ENCODE peak calls at places on chromosomes 13 and 19, in seven cellular contexts. One of them, this sample, is unnamed.

GRCh38 chr13:49368688-49369087 is 75.2 kb downstream of the CAB39L start:
- DNase-seq in cardiac muscle cell: no peak
- DNase-seq in iris pigment epithelial cell: no peak
- DNase-seq in stimulated activated CD4-positive, alpha-beta T cell treated with anti-CD3 and anti-CD28 coated beads, Interleukin-4, amount 100 ng/mL, for 24 hours: no peak
- DNase-seq in hypothalamus: no peak
- DNase-seq in Karpas-422: peak
- DNase-seq in amniotic epithelial cell: no peak
- DNase-seq in this sample: no peak

GRCh38 chr19:4391701-4392543 is 8.4 kb downstream of the SH3GL1 start:
- DNase-seq in cardiac muscle cell: no peak
- DNase-seq in iris pigment epithelial cell: peak
- DNase-seq in stimulated activated CD4-positive, alpha-beta T cell treated with anti-CD3 and anti-CD28 coated beads, Interleukin-4, amount 100 ng/mL, for 24 hours: no peak
- DNase-seq in hypothalamus: no peak
- DNase-seq in Karpas-422: no peak
- DNase-seq in amniotic epithelial cell: peak
- DNase-seq in this sample: no peak

GRCh38 chr19:3404324-3405260 is 38.2 kb downstream of the NFIC start:
- DNase-seq in cardiac muscle cell: no peak
- DNase-seq in iris pigment epithelial cell: peak
- DNase-seq in stimulated activated CD4-positive, alpha-beta T cell treated with anti-CD3 and anti-CD28 coated beads, Interleukin-4, amount 100 ng/mL, for 24 hours: no peak
- DNase-seq in hypothalamus: peak
- DNase-seq in Karpas-422: no peak
- DNase-seq in amniotic epithelial cell: peak
- DNase-seq in this sample: peak

GRCh38 chr13:112106467-112107141 is 39.7 kb downstream of the SOX1 start:
- DNase-seq in cardiac muscle cell: no peak
- DNase-seq in iris pigment epithelial cell: no peak
- DNase-seq in stimulated activated CD4-positive, alpha-beta T cell treated with anti-CD3 and anti-CD28 coated beads, Interleukin-4, amount 100 ng/mL, for 24 hours: no peak
- DNase-seq in hypothalamus: peak
- DNase-seq in Karpas-422: no peak
- DNase-seq in amniotic epithelial cell: no peak
- DNase-seq in this sample: no peak

GRCh38 chr19:3353493-3353892 is 12.9 kb upstream of the NFIC start:
- DNase-seq in cardiac muscle cell: no peak
- DNase-seq in iris pigment epithelial cell: no peak
- DNase-seq in stimulated activated CD4-positive, alpha-beta T cell treated with anti-CD3 and anti-CD28 coated beads, Interleukin-4, amount 100 ng/mL, for 24 hours: no peak
- DNase-seq in hypothalamus: no peak
- DNase-seq in Karpas-422: no peak
- DNase-seq in amniotic epithelial cell: no peak
- DNase-seq in this sample: no peak

GRCh38 chr13:112965573-112966115 is 3.4 kb upstream of the MCF2L start:
- DNase-seq in cardiac muscle cell: no peak
- DNase-seq in iris pigment epithelial cell: no peak
- DNase-seq in stimulated activated CD4-positive, alpha-beta T cell treated with anti-CD3 and anti-CD28 coated beads, Interleukin-4, amount 100 ng/mL, for 24 hours: no peak
- DNase-seq in hypothalamus: no peak
- DNase-seq in Karpas-422: no peak
- DNase-seq in amniotic epithelial cell: no peak
- DNase-seq in this sample: no peak

GRCh38 chr13:50909605-50910482 is at the start of gene RNASEH2B:
- DNase-seq in cardiac muscle cell: peak
- DNase-seq in iris pigment epithelial cell: peak
- DNase-seq in stimulated activated CD4-positive, alpha-beta T cell treated with anti-CD3 and anti-CD28 coated beads, Interleukin-4, amount 100 ng/mL, for 24 hours: peak
- DNase-seq in hypothalamus: peak
- DNase-seq in Karpas-422: peak
- DNase-seq in amniotic epithelial cell: peak
- DNase-seq in this sample: peak

GRCh38 chr13:72431981-72432617 is 295.3 kb downstream of the MZT1 start:
- DNase-seq in cardiac muscle cell: no peak
- DNase-seq in iris pigment epithelial cell: peak
- DNase-seq in stimulated activated CD4-positive, alpha-beta T cell treated with anti-CD3 and anti-CD28 coated beads, Interleukin-4, amount 100 ng/mL, for 24 hours: no peak
- DNase-seq in hypothalamus: no peak
- DNase-seq in Karpas-422: no peak
- DNase-seq in amniotic epithelial cell: no peak
- DNase-seq in this sample: no peak

GRCh38 chr13:70457474-70457873 is 349.2 kb upstream of the KLHL1 start:
- DNase-seq in cardiac muscle cell: no peak
- DNase-seq in iris pigment epithelial cell: peak
- DNase-seq in stimulated activated CD4-positive, alpha-beta T cell treated with anti-CD3 and anti-CD28 coated beads, Interleukin-4, amount 100 ng/mL, for 24 hours: no peak
- DNase-seq in hypothalamus: no peak
- DNase-seq in Karpas-422: no peak
- DNase-seq in amniotic epithelial cell: no peak
- DNase-seq in this sample: no peak

GRCh38 chr13:31965361-31966066 is 66.1 kb upstream of the FRY start:
- DNase-seq in cardiac muscle cell: no peak
- DNase-seq in iris pigment epithelial cell: peak
- DNase-seq in stimulated activated CD4-positive, alpha-beta T cell treated with anti-CD3 and anti-CD28 coated beads, Interleukin-4, amount 100 ng/mL, for 24 hours: no peak
- DNase-seq in hypothalamus: no peak
- DNase-seq in Karpas-422: no peak
- DNase-seq in amniotic epithelial cell: peak
- DNase-seq in this sample: no peak

GRCh38 chr19:52725528-52725961 is 9.3 kb downstream of the ZNF611 start:
- DNase-seq in cardiac muscle cell: no peak
- DNase-seq in iris pigment epithelial cell: no peak
- DNase-seq in stimulated activated CD4-positive, alpha-beta T cell treated with anti-CD3 and anti-CD28 coated beads, Interleukin-4, amount 100 ng/mL, for 24 hours: no peak
- DNase-seq in hypothalamus: no peak
- DNase-seq in Karpas-422: no peak
- DNase-seq in amniotic epithelial cell: no peak
- DNase-seq in this sample: no peak

GRCh38 chr19:17138937-17139598 is 63.5 kb downstream of the MYO9B start:
- DNase-seq in cardiac muscle cell: no peak
- DNase-seq in iris pigment epithelial cell: no peak
- DNase-seq in stimulated activated CD4-positive, alpha-beta T cell treated with anti-CD3 and anti-CD28 coated beads, Interleukin-4, amount 100 ng/mL, for 24 hours: no peak
- DNase-seq in hypothalamus: no peak
- DNase-seq in Karpas-422: no peak
- DNase-seq in amniotic epithelial cell: no peak
- DNase-seq in this sample: no peak

GRCh38 chr19:56105090-56105701 is 15.9 kb downstream of the ZNF787 start:
- DNase-seq in cardiac muscle cell: peak
- DNase-seq in iris pigment epithelial cell: peak
- DNase-seq in stimulated activated CD4-positive, alpha-beta T cell treated with anti-CD3 and anti-CD28 coated beads, Interleukin-4, amount 100 ng/mL, for 24 hours: peak
- DNase-seq in hypothalamus: no peak
- DNase-seq in Karpas-422: peak
- DNase-seq in amniotic epithelial cell: peak
- DNase-seq in this sample: peak

GRCh38 chr13:99027260-99027659 is 49.4 kb upstream of the DOCK9 start:
- DNase-seq in cardiac muscle cell: no peak
- DNase-seq in iris pigment epithelial cell: no peak
- DNase-seq in stimulated activated CD4-positive, alpha-beta T cell treated with anti-CD3 and anti-CD28 coated beads, Interleukin-4, amount 100 ng/mL, for 24 hours: peak
- DNase-seq in hypothalamus: no peak
- DNase-seq in Karpas-422: no peak
- DNase-seq in amniotic epithelial cell: no peak
- DNase-seq in this sample: no peak

GRCh38 chr13:50713849-50714248 is 129.6 kb downstream of the DLEU7 start:
- DNase-seq in cardiac muscle cell: no peak
- DNase-seq in iris pigment epithelial cell: peak
- DNase-seq in stimulated activated CD4-positive, alpha-beta T cell treated with anti-CD3 and anti-CD28 coated beads, Interleukin-4, amount 100 ng/mL, for 24 hours: no peak
- DNase-seq in hypothalamus: no peak
- DNase-seq in Karpas-422: no peak
- DNase-seq in amniotic epithelial cell: peak
- DNase-seq in this sample: no peak

GRCh38 chr13:78193853-78194252 is 275.2 kb upstream of the EDNRB start:
- DNase-seq in cardiac muscle cell: no peak
- DNase-seq in iris pigment epithelial cell: no peak
- DNase-seq in stimulated activated CD4-positive, alpha-beta T cell treated with anti-CD3 and anti-CD28 coated beads, Interleukin-4, amount 100 ng/mL, for 24 hours: no peak
- DNase-seq in hypothalamus: no peak
- DNase-seq in Karpas-422: no peak
- DNase-seq in amniotic epithelial cell: no peak
- DNase-seq in this sample: no peak

GRCh38 chr13:30659980-30660379 is 42.3 kb downstream of the USPL1 start:
- DNase-seq in cardiac muscle cell: peak
- DNase-seq in iris pigment epithelial cell: no peak
- DNase-seq in stimulated activated CD4-positive, alpha-beta T cell treated with anti-CD3 and anti-CD28 coated beads, Interleukin-4, amount 100 ng/mL, for 24 hours: no peak
- DNase-seq in hypothalamus: no peak
- DNase-seq in Karpas-422: no peak
- DNase-seq in amniotic epithelial cell: no peak
- DNase-seq in this sample: no peak

GRCh38 chr19:54178581-54179261 is 5.8 kb upstream of the TMC4 start:
- DNase-seq in cardiac muscle cell: peak
- DNase-seq in iris pigment epithelial cell: no peak
- DNase-seq in stimulated activated CD4-positive, alpha-beta T cell treated with anti-CD3 and anti-CD28 coated beads, Interleukin-4, amount 100 ng/mL, for 24 hours: peak
- DNase-seq in hypothalamus: no peak
- DNase-seq in Karpas-422: peak
- DNase-seq in amniotic epithelial cell: no peak
- DNase-seq in this sample: no peak

GRCh38 chr19:12706332-12706718 is 9.9 kb upstream of the FBXW9 start:
- DNase-seq in cardiac muscle cell: no peak
- DNase-seq in iris pigment epithelial cell: no peak
- DNase-seq in stimulated activated CD4-positive, alpha-beta T cell treated with anti-CD3 and anti-CD28 coated beads, Interleukin-4, amount 100 ng/mL, for 24 hours: no peak
- DNase-seq in hypothalamus: no peak
- DNase-seq in Karpas-422: no peak
- DNase-seq in amniotic epithelial cell: no peak
- DNase-seq in this sample: no peak

GRCh38 chr13:113860579-113861432 is 3.1 kb downstream of the GAS6 start:
- DNase-seq in cardiac muscle cell: peak
- DNase-seq in iris pigment epithelial cell: no peak
- DNase-seq in stimulated activated CD4-positive, alpha-beta T cell treated with anti-CD3 and anti-CD28 coated beads, Interleukin-4, amount 100 ng/mL, for 24 hours: no peak
- DNase-seq in hypothalamus: no peak
- DNase-seq in Karpas-422: no peak
- DNase-seq in amniotic epithelial cell: peak
- DNase-seq in this sample: no peak

GRCh38 chr19:53621885-53622710 is 9.7 kb upstream of the DPRX start:
- DNase-seq in cardiac muscle cell: no peak
- DNase-seq in iris pigment epithelial cell: peak
- DNase-seq in stimulated activated CD4-positive, alpha-beta T cell treated with anti-CD3 and anti-CD28 coated beads, Interleukin-4, amount 100 ng/mL, for 24 hours: no peak
- DNase-seq in hypothalamus: no peak
- DNase-seq in Karpas-422: no peak
- DNase-seq in amniotic epithelial cell: peak
- DNase-seq in this sample: no peak

GRCh38 chr19:53553865-53554791 is 16.2 kb downstream of the ZNF331 start:
- DNase-seq in cardiac muscle cell: peak
- DNase-seq in iris pigment epithelial cell: peak
- DNase-seq in stimulated activated CD4-positive, alpha-beta T cell treated with anti-CD3 and anti-CD28 coated beads, Interleukin-4, amount 100 ng/mL, for 24 hours: peak
- DNase-seq in hypothalamus: peak
- DNase-seq in Karpas-422: peak
- DNase-seq in amniotic epithelial cell: peak
- DNase-seq in this sample: peak

This sample was measured in nucleus accumbens.